ENCODE peak calls at places on chromosomes 3 and 15, in five cellular contexts. N is heart right ventricle, B is stomach, U is brain microvascular endothelial cell, R is AG09309. J is an unnamed sample.

GRCh38 chr3:182212479-182213076 is 500.9 kb downstream of the SOX2 start:
- DNase-seq in N (no peak), B (peak), U (peak), R (no peak), J (no peak)

GRCh38 chr15:65909831-65910230 is 40.5 kb downstream of the RAB11A start:
- DNase-seq in N (no peak), R (no peak), U (no peak), B (no peak), J (no peak)

GRCh38 chr3:14574183-14574582 is 34.0 kb upstream of the GRIP2 start:
- DNase-seq in B (no peak), N (no peak), U (no peak), R (no peak), J (no peak)

GRCh38 chr15:79994651-79995050 is 23.7 kb upstream of the BCL2A1 start:
- DNase-seq in R (no peak), B (no peak), N (no peak), U (no peak), J (no peak)

GRCh38 chr3:12369598-12369997 is 80.7 kb downstream of the PPARG start:
- DNase-seq in N (no peak), R (no peak), B (no peak), U (no peak), J (no peak)

GRCh38 chr3:187507266-187507665 is 139.1 kb downstream of the RTP4 start:
- DNase-seq in U (no peak), B (no peak), R (no peak), N (no peak), J (no peak)

GRCh38 chr3:133998691-133999241 is 31.0 kb downstream of the SLCO2A1 start:
- DNase-seq in R (no peak), B (no peak), N (no peak), U (no peak), J (no peak)

GRCh38 chr3:61637088-61638051 is 76.0 kb downstream of the PTPRG start:
- DNase-seq in N (peak), U (peak), R (no peak), B (peak), J (no peak)

GRCh38 chr3:65305836-65306235 is 618.0 kb upstream of the ADAMTS9 start:
- DNase-seq in N (no peak), U (no peak), B (no peak), R (no peak), J (no peak)

GRCh38 chr3:4313606-4314308 is 10.6 kb downstream of the SETMAR start:
- DNase-seq in R (no peak), B (no peak), U (peak), N (no peak), J (no peak)

GRCh38 chr3:13564751-13565560 is 16.0 kb downstream of the FBLN2 start:
- DNase-seq in U (no peak), R (no peak), B (no peak), N (no peak), J (no peak)

GRCh38 chr15:70585707-70586034 is 177.7 kb downstream of the UACA start:
- DNase-seq in B (no peak), R (no peak), U (no peak), N (no peak), J (no peak)

GRCh38 chr3:72145506-72146380 is 360.8 kb upstream of the PROK2 start:
- DNase-seq in B (no peak), R (peak), N (no peak), U (peak), J (peak)

GRCh38 chr3:124885466-124886167 is 1.5 kb downstream of the ITGB5 start:
- DNase-seq in R (no peak), N (no peak), U (peak), B (no peak), J (peak)

DNA sequence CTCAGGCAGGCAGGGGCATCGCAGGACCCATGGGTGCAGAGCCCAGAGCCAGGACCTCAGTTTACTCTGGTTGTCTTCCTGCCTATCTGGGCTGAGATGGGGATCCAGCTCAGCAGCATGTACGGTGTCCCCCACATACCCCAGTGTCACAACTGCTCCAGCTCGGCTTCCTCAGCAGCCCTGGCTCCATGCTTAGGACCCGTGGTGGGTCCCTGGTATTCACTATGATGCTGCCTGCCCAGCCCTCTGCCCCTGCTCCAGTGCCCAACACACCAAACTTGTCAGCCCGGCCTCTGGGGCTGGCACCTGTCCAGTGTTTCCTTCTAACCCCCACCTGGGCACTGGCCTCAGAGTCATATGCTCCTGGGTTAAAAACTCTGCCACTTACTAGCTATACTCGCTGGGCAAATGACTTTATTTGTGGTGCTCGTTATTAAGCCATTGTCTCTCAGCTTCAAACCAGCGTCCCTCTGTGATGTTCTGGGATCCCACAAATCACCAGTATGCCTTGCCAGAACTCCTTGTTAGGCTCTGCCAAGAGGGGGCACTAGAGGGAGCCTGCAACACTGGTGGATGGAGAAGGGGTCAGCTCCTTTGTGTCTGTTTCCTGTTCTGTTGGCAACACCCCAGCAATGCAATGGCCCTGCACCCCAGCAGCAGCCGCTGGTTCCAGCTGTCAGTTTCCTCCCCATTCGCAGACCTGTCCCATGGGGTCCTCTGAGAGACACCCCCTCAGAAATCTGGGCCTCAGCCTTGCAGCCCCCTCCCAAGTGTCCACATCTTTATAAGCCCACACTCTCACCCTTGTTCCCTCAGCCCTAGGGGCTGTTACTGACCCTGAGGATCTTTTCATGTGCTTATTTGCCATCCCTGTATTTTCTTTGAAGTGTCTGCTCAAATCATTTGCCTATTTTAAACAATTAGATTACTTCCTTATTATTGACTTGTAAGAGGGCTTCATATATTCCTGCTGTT is 24.1 kb upstream of the MRPS22 start:
- DNase-seq in U (no peak), R (no peak), B (no peak), N (no peak), J (peak)
- TF ChIP-seq CTCF in U (peak), R (peak), B (no peak), N (no peak), J (peak)

GRCh38 chr3:172341482-172342059 is 106.7 kb downstream of the GHSR start:
- DNase-seq in N (no peak), U (no peak), R (no peak), B (no peak), J (peak)
- TF ChIP-seq CTCF in N (peak), U (peak), R (peak), B (peak), J (peak)

DNA sequence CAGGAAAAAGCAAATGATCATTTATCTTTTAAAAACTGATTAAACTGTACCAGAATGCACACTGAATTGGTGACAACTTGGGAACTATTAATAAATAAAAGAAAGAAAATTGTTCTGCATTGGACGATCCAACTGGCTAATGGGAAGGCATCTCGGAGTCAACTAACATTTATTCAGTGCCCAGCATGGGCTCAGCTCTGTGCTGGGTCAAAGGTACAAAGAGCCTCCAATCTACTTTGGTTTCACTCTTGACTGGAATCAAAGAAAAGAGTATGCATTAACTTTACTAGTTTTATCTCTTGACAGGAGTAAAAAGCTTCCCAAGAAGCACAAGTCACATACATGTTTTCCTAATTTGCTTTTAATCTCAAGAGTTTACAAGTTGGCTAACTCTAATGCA is 280.0 kb downstream of the IGSF11 start:
- DNase-seq in R (no peak), N (no peak), B (no peak), U (no peak), J (no peak)
- TF ChIP-seq CTCF in R (no peak), N (no peak), B (no peak), U (no peak), J (no peak)

GRCh38 chr3:56864886-56865527 is 63.3 kb upstream of the ARHGEF3 start:
- DNase-seq in U (no peak), R (no peak), N (no peak), B (no peak), J (no peak)
- TF ChIP-seq CTCF in U (no peak), R (no peak), N (no peak), B (no peak), J (no peak)

GRCh38 chr3:17307889-17308288 is 423.1 kb downstream of the PLCL2 start:
- DNase-seq in N (no peak), R (no peak), U (no peak), B (no peak), J (no peak)
- TF ChIP-seq CTCF in N (no peak), R (no peak), U (no peak), B (no peak), J (no peak)

GRCh38 chr15:50686468-50687301 is at the start of gene TRPM7:
- DNase-seq in B (peak), U (peak), N (peak), R (no peak), J (peak)
- TF ChIP-seq CTCF in B (no peak), U (peak), N (no peak), R (peak), J (no peak)

DNA sequence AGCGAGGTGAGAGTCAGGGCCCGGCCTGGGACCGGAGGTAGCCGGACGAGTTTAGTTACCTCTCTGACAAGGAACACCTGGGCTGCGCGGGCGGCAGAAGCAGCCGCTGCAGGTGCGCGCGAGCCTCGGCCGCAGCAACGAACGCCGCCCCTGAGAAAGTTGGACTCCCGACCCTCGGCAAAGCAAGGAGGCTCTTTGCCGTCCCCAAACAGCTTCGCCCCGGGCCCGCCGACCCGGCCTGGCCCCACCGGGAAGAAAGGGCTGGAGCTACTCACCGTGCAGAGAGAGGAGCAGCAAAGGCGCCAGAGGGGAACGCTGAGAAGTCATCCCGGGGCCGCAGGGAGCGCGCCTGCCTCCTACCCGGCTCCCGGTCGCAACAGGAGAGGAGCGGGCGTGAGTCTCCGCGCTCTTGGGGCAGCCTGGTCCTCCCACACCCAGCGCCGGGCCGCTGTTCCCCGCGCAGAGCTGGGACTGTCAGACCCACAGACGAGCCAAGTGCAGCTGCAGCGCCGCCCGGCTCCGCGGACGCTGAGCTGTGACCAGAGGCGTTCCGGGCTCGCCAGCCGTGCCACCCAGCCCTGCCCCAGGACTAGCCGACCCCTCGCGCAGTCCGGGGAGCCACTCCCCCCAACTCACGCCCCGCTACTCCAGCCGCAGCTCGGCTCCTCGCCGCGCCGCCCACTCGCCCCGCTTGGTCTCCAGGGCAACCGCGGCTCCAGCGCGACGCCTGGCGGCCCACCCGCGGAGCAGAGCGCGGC is at the start of gene IGSF11:
- DNase-seq in R (no peak), N (peak), B (peak), U (peak), J (peak)
- TF ChIP-seq CTCF in R (no peak), N (peak), B (no peak), U (no peak), J (no peak)

J was measured in nephron progenitor cell.